ENCODE peak calls at places on chromosomes 2 and 18, in five cellular contexts. H is SJSA1; W is activated CD8-positive, alpha-beta memory T cell treated with anti-CD3 and anti-CD28 coated beads, Interleukin-2, amount 50 U/mL, for 48 hours; U is HFFc6; R is lower lobe of right lung. S is an unnamed sample.
A peak's percentile ranks its signal among the peaks of the same experiment; 100 is the strongest.

GRCh38 chr2:166653185-166653813 is 159.2 kb upstream of the SCN7A start:
- DNase-seq in H (no peak), W (no peak), U (no peak), R (no peak), S (no peak)

GRCh38 chr2:46363535-46364170 is 66.4 kb downstream of the EPAS1 start:
- DNase-seq in H (no peak), W (no peak), U (peak; percentile 47), R (no peak), S (no peak)

GRCh38 chr2:231556981-231557380 is 26.7 kb upstream of the NMUR1 start:
- DNase-seq in H (no peak), W (no peak), U (no peak), R (peak; percentile 30), S (no peak)

GRCh38 chr18:48781041-48781989 is 169.4 kb downstream of the SMAD7 start:
- DNase-seq in H (no peak), W (no peak), U (peak; percentile 35), R (peak; percentile 94), S (peak; percentile 95)

GRCh38 chr2:127398239-127398590 is 10.4 kb upstream of the MAP3K2 start:
- DNase-seq in H (peak; percentile 81), W (no peak), U (peak; percentile 91), R (peak; percentile 72), S (peak; percentile 81)

GRCh38 chr18:31746396-31746795 is 14.3 kb downstream of the SLC25A52 start:
- DNase-seq in H (no peak), W (no peak), U (no peak), R (no peak), S (no peak)

GRCh38 chr2:3313845-3314375 is 63.7 kb downstream of the EIPR1 start:
- DNase-seq in H (no peak), W (no peak), U (no peak), R (peak; percentile 44), S (no peak)

GRCh38 chr18:6010284-6010683 is 115.0 kb upstream of the TMEM200C start:
- DNase-seq in H (no peak), W (no peak), U (no peak), R (no peak), S (no peak)

GRCh38 chr2:227147023-227147422 is 17.0 kb downstream of the COL4A4 start:
- DNase-seq in H (no peak), W (no peak), U (peak; percentile 1), R (no peak), S (no peak)

GRCh38 chr2:217301142-217301541 is 441.3 kb upstream of the TNP1 start:
- DNase-seq in H (no peak), W (no peak), U (no peak), R (no peak), S (no peak)

S was measured in upper lobe of right lung.